ENCODE peak calls at places on chromosomes 12 and 14, in six cellular contexts. M is body of pancreas, F is pancreas, L is stomach, K is uterus, Q is upper lobe of left lung. B is an unnamed sample.

GRCh38 chr12:120115692-120116442 is 686 bp downstream of the RAB35 start:
- DNase-seq in M (peak), F (peak), L (no peak), K (no peak), Q (no peak), B (no peak)

GRCh38 chr12:105257321-105257728 is 21.4 kb upstream of the APPL2 start:
- DNase-seq in M (no peak), F (no peak), L (no peak), K (no peak), Q (no peak), B (peak)

GRCh38 chr14:30990766-30991165 is 34.7 kb upstream of the AP4S1 start:
- DNase-seq in M (no peak), F (no peak), L (no peak), K (no peak), Q (no peak), B (no peak)

GRCh38 chr14:94366146-94366887 is 22.1 kb downstream of the SERPINA1 start:
- DNase-seq in M (peak), F (no peak), L (no peak), K (no peak), Q (no peak), B (no peak)

GRCh38 chr12:39375206-39375808 is 67.6 kb downstream of the KIF21A start:
- DNase-seq in M (no peak), F (no peak), L (no peak), K (no peak), Q (no peak), B (peak)

GRCh38 chr12:75714462-75715322 is 203.3 kb upstream of the KRR1 start:
- DNase-seq in M (no peak), F (no peak), L (no peak), K (no peak), Q (no peak), B (no peak)

GRCh38 chr14:30162066-30162465 is 234.4 kb upstream of the PRKD1 start:
- DNase-seq in M (no peak), F (no peak), L (no peak), K (no peak), Q (no peak), B (no peak)

GRCh38 chr12:3251067-3251466 is 173.9 kb downstream of the TSPAN9 start:
- DNase-seq in M (no peak), F (no peak), L (no peak), K (no peak), Q (no peak), B (no peak)

GRCh38 chr12:93376436-93377251 is 1.1 kb upstream of the NUDT4 start:
- DNase-seq in M (peak), F (peak), L (no peak), K (peak), Q (no peak), B (no peak)

GRCh38 chr12:128844031-128844635 is 9.1 kb upstream of the GLT1D1 start:
- DNase-seq in M (no peak), F (no peak), L (no peak), K (no peak), Q (no peak), B (no peak)

DNA sequence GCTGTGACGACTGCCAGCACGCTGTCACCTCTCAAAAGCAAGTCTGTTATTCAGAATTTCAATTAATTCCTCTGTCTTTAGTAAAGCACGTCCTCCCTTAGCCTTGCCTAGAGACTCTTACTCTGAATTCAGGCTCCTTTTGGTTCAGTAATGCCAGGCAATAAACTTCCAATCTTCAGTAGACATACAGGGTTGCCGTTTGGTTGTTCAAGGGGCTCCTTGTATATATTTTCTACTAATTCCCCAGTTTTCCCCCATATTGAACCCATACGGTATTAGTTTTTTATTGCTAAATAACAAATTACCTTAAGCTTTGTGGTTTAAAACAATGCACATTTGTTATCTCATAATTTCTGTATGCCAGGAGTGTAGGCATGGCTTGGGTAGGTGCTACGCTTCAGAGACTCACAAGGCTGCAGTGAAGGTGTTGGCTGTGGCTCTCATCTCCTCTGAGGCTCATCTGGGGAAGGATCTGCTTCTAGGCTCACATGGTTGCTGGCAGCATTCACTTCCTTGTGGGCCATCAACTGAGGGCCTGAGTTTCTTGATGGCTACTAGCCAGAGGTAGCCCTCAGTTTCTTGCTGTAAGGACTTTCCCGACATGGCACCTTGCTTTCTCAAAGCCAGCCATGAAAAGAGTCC is 7.3 kb upstream of the CLECL1 start:
- DNase-seq in M (no peak), F (no peak), L (no peak), K (no peak), Q (no peak), B (no peak)
- H3K4me3 ChIP-seq in M (no peak), F (peak), L (peak), K (peak), Q (peak), B (peak)

DNA sequence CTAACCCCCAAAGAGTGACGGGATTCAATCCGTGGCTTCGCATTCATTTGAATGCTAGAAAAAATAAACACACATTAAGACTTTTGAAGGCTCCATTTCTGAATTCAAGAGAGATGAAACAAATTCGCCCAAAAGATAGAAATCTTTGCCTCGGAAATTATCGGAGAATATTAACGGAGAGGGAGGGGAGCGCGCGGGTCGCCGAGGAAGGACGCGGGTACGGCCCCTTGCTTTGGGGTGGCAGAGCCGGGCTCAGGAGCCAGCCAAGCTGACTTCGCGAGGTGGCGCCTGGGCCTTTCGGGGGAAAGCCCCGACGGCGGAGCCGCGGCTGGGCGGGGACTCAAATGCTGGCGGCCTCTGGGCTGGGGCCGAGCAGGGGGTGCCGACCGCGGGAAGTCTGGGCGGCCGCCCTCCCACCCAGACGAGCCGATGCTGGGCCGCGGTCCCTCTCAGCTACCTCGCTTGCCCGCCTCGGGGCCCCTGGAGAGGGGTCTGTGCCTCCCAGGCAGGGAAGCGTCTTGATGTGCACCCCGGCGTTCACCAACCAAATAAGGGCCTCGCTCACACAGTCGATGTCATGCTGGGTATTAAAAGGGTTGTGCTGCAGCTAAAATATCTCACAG is 14.7 kb downstream of the NKX2-1 start:
- DNase-seq in M (no peak), F (no peak), L (no peak), K (no peak), Q (peak), B (no peak)
- TF ChIP-seq CTCF in M (no peak), F (no peak), L (no peak), K (no peak), Q (no peak), B (no peak)

DNA sequence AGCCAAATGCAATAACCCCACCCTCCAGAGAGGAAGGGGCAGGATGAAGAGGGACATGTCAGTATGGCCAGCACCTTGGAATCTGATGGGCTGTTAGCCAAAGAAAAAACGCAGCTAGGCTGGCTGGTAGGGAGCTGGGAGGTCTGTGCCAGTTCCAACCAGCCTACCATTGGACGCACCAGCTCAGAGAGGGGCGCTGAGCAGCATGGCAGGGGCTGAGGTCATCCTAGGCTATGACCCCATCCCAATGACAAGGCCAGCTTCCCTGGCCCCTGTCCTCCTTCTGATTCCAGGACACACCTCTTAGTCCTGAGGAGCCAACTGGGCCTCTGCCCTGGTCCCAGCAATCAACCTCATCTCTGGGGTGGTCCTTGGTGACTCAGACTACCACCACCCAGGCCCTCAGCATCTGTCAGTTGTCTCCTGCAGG is 12.2 kb downstream of the ACTN1 start:
- DNase-seq in M (peak), F (no peak), L (no peak), K (peak), Q (no peak), B (no peak)
- H3K4me3 ChIP-seq in M (no peak), F (no peak), L (no peak), K (no peak), Q (no peak), B (no peak)

DNA sequence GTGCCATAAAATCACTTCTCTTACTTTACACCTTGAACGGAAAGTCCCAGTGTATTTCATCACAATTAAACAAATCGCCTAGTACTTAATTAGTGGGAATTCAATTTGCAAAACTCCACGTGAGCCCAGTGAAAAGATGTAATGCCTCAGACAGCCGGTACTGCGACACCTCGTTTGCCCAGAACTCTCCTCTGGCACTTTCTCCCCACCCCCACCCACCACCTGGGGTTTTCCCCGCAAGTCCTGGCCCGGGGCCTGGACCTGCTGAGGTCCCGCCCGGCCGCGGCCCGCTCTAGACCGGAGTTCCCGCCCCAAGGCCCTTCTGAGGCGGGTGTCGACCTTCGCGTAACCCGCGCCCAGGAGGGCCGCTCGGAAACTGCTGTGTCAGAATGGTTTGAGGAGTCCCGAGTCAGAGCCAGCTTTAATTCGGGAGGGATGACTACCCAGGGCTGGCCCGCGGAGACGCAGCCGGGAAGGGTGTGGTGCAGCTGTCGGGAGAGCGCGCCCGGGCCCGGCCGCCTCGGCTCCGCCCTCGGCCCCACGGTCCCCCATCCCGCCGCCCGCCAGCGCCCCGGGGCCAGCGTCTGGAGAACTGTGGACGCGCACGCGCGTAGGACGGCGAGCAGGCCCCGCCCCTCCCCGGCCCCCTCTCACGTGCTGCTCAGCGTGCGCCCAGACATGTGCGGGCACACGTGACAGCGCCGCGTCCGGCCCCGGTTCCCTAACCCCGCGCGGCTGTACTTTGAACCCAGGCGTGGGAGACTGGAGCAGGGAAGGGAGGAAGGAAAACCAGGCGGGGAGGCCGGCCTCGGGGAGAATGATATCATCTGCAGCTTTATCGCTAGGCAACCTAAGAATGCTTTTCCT is 10.8 kb downstream of the BHLHE41 start:
- DNase-seq in M (peak), F (peak), L (peak), K (peak), Q (peak), B (no peak)
- TF ChIP-seq CTCF in M (peak), F (peak), L (peak), K (no peak), Q (no peak), B (peak)

DNA sequence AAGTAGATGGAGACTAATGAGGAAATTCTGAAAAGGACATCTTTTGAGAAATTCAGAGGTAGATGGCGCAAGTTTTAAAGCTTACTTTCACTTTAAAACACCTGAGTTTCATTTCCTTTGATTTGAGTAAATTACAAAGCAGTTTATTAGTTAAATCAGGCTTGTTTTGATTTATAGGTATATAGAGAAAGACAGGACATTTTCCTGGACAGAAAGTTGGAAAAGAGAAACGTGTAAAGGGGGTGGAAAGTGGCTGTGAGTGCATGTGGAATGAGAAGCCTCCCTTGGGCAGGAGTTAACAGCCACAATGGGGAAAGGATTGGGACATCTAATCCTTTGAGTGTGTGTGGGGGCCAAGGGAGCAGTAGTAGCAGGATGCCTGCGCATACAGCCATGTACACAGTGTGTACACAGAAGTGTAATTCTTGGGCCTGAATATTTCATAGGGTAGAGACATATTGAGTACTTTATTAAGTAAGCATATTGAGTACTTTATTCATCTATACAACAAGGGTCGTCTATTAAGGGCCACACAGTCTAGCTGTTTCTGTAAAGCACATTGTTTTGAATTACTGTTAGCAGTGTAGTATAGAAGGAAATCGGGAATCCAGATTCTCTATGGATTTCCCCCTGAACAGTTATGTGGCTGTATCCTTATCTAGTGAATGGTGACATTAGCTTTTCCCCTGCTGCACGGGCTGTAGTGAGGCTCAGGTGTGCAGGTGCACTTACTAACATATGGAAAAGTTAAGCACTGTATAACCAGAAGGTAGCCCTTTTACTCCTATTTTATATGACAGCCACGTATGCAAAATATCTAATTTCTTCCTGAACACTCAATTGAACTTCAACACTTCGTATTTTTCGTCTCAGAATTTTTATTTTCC is 19.1 kb downstream of the MARK3 start:
- DNase-seq in M (no peak), F (no peak), L (no peak), K (no peak), Q (no peak), B (no peak)
- H3K4me3 ChIP-seq in M (no peak), F (peak), L (peak), K (no peak), Q (peak), B (no peak)

GRCh38 chr12:118103601-118104382 is at the start of gene VSIG10:
- DNase-seq in M (peak), F (peak), L (peak), K (peak), Q (peak), B (no peak)
- TF ChIP-seq CTCF in M (no peak), F (no peak), L (no peak), K (no peak), Q (no peak), B (no peak)

DNA sequence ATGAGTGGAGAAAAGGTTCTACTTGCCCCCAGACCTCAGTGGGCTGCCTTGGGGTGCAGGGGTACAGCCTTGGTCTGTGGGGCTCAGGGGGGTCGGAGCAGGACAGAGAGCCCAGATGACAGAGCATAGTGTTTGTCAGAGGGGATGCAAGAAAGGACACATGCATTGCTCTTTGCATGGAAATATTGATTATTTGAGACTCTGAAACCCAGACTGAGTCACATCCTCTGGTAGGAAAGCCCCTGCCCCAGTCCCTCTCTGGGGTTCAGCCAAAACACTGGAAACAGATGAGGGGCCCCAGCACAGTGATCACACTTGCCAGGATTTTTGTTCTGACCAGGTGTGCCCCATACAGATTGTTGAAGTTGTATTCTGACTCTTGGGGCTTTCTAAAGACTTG is 1094.4 kb downstream of the BCL11B start:
- DNase-seq in M (no peak), F (no peak), L (no peak), K (no peak), Q (no peak), B (no peak)
- H3K4me3 ChIP-seq in M (no peak), F (no peak), L (no peak), K (no peak), Q (no peak), B (no peak)

DNA sequence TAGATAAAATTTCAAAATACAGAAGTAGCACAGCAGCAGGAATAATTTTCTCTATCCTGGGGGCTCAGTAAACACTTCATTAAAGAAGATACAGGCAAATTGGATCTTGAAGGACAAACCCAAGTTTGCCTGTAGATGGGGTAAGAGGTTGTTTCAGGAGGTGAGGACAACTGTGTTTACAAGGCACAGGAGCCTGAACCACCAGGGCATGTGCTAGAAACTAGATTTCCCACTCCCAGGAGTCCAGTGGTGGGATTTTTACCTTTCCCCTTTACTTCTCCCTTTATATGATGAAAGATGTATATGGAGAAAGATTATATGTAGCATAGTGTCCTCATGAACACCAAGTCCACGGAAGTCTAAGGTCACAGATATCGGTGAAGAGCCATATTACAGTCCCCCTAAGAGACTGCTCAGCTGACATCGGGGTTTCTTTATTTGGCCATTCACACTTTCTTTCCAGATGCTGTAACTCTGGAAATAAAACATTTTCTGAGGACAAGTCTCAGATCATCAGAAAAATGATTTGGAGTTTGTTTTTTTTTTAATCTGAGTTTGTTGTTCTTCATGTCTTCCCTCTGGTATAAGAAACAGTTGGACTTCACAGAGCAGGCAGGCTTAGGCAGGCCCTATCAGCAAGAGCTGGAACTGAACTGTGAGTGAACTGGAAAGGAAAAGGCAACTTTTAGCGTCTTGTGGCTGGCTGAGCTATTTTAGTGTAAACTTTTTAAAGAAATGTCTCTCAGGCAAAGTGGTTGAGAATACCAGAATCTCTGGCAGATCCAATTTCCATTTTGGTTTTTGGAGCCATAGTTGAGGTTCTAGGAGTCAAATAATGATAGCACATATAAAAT is 8.0 kb upstream of the EVL start:
- DNase-seq in M (no peak), F (no peak), L (no peak), K (no peak), Q (no peak), B (no peak)
- TF ChIP-seq CTCF in M (peak), F (no peak), L (peak), K (peak), Q (no peak), B (peak)

GRCh38 chr14:49187799-49188198 is 398.4 kb downstream of the RPS29 start:
- DNase-seq in M (no peak), F (no peak), L (no peak), K (no peak), Q (no peak), B (no peak)
- H3K4me3 ChIP-seq in M (no peak), F (no peak), L (no peak), K (no peak), Q (no peak), B (no peak)